ENCODE peak calls at places on chromosome 10, in ten cellular contexts. Q, T, S, V, Z, L, P, C, F and J are unnamed samples.

GRCh38 chr10:117486606-117487005 is 55.9 kb upstream of the EMX2 start:
- DNase-seq in Q (no peak), T (no peak), S (no peak), V (no peak), Z (no peak), L (no peak), P (no peak), C (no peak), F (no peak), J (no peak)

GRCh38 chr10:79025113-79025832 is 43.5 kb upstream of the ZMIZ1 start:
- DNase-seq in Q (peak; percentile 45), T (peak; percentile 39), S (no peak), V (no peak), Z (no peak), L (no peak), P (no peak), C (no peak), F (no peak), J (no peak)

GRCh38 chr10:74177140-74177677 is 26.2 kb downstream of the ADK start:
- DNase-seq in Q (peak; percentile 61), T (peak; percentile 64), S (no peak), V (peak; percentile 17), Z (no peak), L (peak; percentile 46), P (peak; percentile 62), C (no peak), F (no peak), J (no peak)

GRCh38 chr10:125742465-125742864 is 23.0 kb downstream of the EDRF1 start:
- DNase-seq in Q (no peak), T (no peak), S (peak; percentile 17), V (no peak), Z (peak; percentile 45), L (peak; percentile 3), P (no peak), C (no peak), F (no peak), J (no peak)

GRCh38 chr10:74194999-74195398 is 44.0 kb downstream of the ADK start:
- DNase-seq in Q (no peak), T (no peak), S (no peak), V (peak; percentile 67), Z (no peak), L (peak; percentile 88), P (no peak), C (no peak), F (no peak), J (no peak)

GRCh38 chr10:123284022-123284421 is 129.8 kb downstream of the BUB3 start:
- DNase-seq in Q (no peak), T (no peak), S (no peak), V (no peak), Z (no peak), L (no peak), P (peak; percentile 32), C (no peak), F (no peak), J (no peak)

GRCh38 chr10:12107781-12108180 is 21.7 kb upstream of the SEC61A2 start:
- DNase-seq in Q (no peak), T (no peak), S (no peak), V (no peak), Z (no peak), L (no peak), P (no peak), C (no peak), F (no peak), J (no peak)

GRCh38 chr10:124740374-124741280 is 3.6 kb downstream of the FAM53B start:
- DNase-seq in Q (peak; percentile 91), T (peak; percentile 77), S (no peak), V (peak; percentile 41), Z (peak; percentile 58), L (peak; percentile 78), P (peak; percentile 84), C (no peak), F (no peak), J (no peak)

GRCh38 chr10:99672884-99673283 is 13.6 kb downstream of the ENTPD7 start:
- DNase-seq in Q (no peak), T (no peak), S (peak; percentile 16), V (peak; percentile 39), Z (no peak), L (peak; percentile 30), P (peak; percentile 70), C (no peak), F (no peak), J (no peak)

GRCh38 chr10:21292763-21293517 is 232.5 kb downstream of the SKIDA1 start:
- DNase-seq in Q (peak; percentile 67), T (peak; percentile 52), S (peak; percentile 99), V (peak; percentile 98), Z (peak; percentile 99), L (peak; percentile 99), P (peak; percentile 92), C (no peak), F (peak; percentile 94), J (no peak)

GRCh38 chr10:85195596-85195995 is 867.2 kb downstream of the CCSER2 start:
- DNase-seq in Q (no peak), T (no peak), S (no peak), V (no peak), Z (no peak), L (no peak), P (no peak), C (no peak), F (no peak), J (no peak)

GRCh38 chr10:131890276-131891195 is 10.3 kb upstream of the PPP2R2D start:
- DNase-seq in Q (no peak), T (no peak), S (no peak), V (no peak), Z (no peak), L (no peak), P (no peak), C (no peak), F (no peak), J (no peak)

DNA sequence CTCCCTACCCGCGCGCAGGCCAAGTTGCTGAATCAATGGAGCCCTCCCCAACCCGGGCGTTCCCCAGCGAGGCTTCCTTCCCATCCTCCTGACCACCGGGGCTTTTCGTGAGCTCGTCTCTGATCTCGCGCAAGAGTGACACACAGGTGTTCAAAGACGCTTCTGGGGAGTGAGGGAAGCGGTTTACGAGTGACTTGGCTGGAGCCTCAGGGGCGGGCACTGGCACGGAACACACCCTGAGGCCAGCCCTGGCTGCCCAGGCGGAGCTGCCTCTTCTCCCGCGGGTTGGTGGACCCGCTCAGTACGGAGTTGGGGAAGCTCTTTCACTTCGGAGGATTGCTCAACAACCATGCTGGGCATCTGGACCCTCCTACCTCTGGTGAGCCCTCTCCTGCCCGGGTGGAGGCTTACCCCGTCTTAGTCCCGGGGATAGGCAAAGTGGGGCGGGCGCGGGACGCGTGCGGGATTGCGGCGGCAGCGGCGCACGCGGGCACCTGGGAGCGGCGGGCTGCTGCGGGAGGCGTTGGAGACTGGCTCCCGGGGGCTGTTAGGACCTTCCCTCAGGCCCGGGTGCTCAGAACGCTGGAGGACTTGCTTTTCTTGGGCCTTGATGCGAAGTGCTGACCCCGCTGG is at the start of gene FAS:
- DNase-seq in Q (peak; percentile 81), T (peak; percentile 89), S (peak; percentile 64), V (peak; percentile 57), Z (peak; percentile 55), L (peak; percentile 79), P (peak; percentile 78), C (peak; percentile 90), F (no peak), J (no peak)
- H3K4me3 ChIP-seq in Q (peak within 1 kb of the TSS; percentile 92), T (peak within 1 kb of the TSS; percentile 93), S (peak within 1 kb of the TSS; percentile 90), V (peak within 1 kb of the TSS; percentile 83), Z (peak within 1 kb of the TSS; percentile 81), L (peak within 1 kb of the TSS; percentile 91), P (peak within 1 kb of the TSS; percentile 84), C (peak within 1 kb of the TSS; percentile 92), F (peak within 1 kb of the TSS; percentile 98), J (peak within 1 kb of the TSS; percentile 45)

GRCh38 chr10:6537704-6538103 is 42.4 kb downstream of the PRKCQ start:
- DNase-seq in Q (no peak), T (peak; percentile 61), S (no peak), V (no peak), Z (no peak), L (no peak), P (no peak), C (no peak), F (no peak), J (no peak)

GRCh38 chr10:6542999-6543430 is 37.1 kb downstream of the PRKCQ start:
- DNase-seq in Q (no peak), T (no peak), S (no peak), V (no peak), Z (no peak), L (no peak), P (no peak), C (peak; percentile 51), F (no peak), J (no peak)

GRCh38 chr10:6543431-6544005 is 36.6 kb downstream of the PRKCQ start:
- DNase-seq in Q (no peak), T (no peak), S (no peak), V (no peak), Z (no peak), L (no peak), P (no peak), C (peak; percentile 62), F (no peak), J (no peak)
- H3K4me3 ChIP-seq in Q (no peak overlapping the region), T (peak overlapping the region; percentile 27), S (no peak overlapping the region), V (no peak overlapping the region), Z (no peak overlapping the region), L (no peak overlapping the region), P (no peak overlapping the region), C (peak overlapping the region; percentile 4), F (no peak overlapping the region), J (no peak overlapping the region)

GRCh38 chr10:76270464-76270863 is 839.0 kb downstream of the LRMDA start:
- DNase-seq in Q (no peak), T (no peak), S (no peak), V (no peak), Z (no peak), L (no peak), P (no peak), C (no peak), F (no peak), J (no peak)

GRCh38 chr10:76278811-76279460 is 847.5 kb downstream of the LRMDA start:
- DNase-seq in Q (no peak), T (no peak), S (no peak), V (no peak), Z (no peak), L (peak; percentile 29), P (no peak), C (no peak), F (no peak), J (no peak)

GRCh38 chr10:76274933-76275332 is 843.5 kb downstream of the LRMDA start:
- DNase-seq in Q (no peak), T (no peak), S (no peak), V (no peak), Z (no peak), L (no peak), P (no peak), C (no peak), F (no peak), J (no peak)
- H3K4me3 ChIP-seq in Q (no peak overlapping the region), T (no peak overlapping the region), S (no peak overlapping the region), V (no peak overlapping the region), Z (no peak overlapping the region), L (no peak overlapping the region), P (no peak overlapping the region), C (no peak overlapping the region), F (no peak overlapping the region), J (no peak overlapping the region)

DNA sequence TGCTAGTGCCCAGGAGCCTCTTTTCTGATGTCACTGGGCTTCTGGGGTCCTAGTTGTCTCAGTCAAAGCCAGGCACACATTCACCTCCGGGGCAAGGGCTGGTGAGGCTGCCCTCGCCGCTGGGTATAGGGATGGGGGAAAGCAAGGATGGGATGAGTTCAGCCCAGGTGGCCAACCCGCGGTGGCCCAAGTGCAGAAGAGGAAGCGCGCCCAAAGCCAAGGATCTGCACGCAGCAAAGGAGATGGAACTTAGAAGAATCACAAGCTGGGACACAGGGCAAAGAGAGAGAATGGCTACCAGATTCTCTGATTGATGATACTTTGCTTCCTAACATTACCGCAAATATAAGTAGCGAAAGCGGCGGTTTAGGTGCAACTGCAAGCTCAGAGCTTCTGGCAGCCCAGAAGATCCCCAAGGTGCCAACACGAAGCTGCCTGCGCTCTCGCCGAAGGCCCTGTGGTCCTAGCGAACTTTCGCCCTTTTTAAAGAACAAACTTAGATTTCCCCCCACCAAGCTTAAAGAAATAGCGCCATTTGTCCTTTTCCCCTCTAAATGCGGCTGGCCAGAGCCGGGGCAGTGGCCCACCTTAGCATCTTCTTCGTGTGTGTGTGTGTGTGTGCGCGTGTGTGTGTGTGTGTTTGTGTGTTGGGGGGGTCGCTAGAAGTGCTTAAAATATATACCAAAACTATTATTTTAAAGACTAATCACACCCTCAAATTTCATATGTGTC is 911 bp upstream of the MKX start:
- DNase-seq in Q (no peak), T (no peak), S (no peak), V (no peak), Z (no peak), L (no peak), P (peak; percentile 1), C (no peak), F (no peak), J (no peak)
- H3K4me3 ChIP-seq in Q (peak overlapping the region; percentile 75), T (peak overlapping the region; percentile 67), S (peak overlapping the region; percentile 18), V (peak overlapping the region; percentile 28), Z (no peak overlapping the region), L (peak overlapping the region; percentile 19), P (no peak overlapping the region), C (no peak overlapping the region), F (peak overlapping the region; percentile 96), J (peak overlapping the region; percentile 75)